ENCODE peak calls at places on chromosomes 12 and 14, in ten cellular contexts. T is mucosa of descending colon, R is mammary epithelial cell, H is tibial artery, A is IMR-90, F is vagina, Q is HepG2, K is iPS DF 6.9, D is breast epithelium, U is fibroblast of the aortic adventitia. W is an unnamed sample.

GRCh38 chr12:6426882-6427671 is 17.7 kb upstream of the CD27 start:
- DNase-seq in T (peak; percentile 80), R (no peak), H (no peak), A (no peak), F (no peak), Q (no peak), K (no peak), D (no peak), U (no peak), W (no peak)

GRCh38 chr14:84579292-84579691 is 950.7 kb upstream of the FLRT2 start:
- DNase-seq in T (no peak), R (no peak), H (no peak), A (no peak), F (no peak), Q (no peak), K (no peak), D (no peak), U (no peak), W (peak; percentile 0)

GRCh38 chr12:132887513-132888341 is at the start of gene CHFR:
- DNase-seq in T (peak; percentile 99), R (peak; percentile 97), H (peak; percentile 98), A (peak; percentile 96), F (no peak), Q (peak; percentile 94), K (peak; percentile 87), D (peak; percentile 94), U (peak; percentile 96), W (peak; percentile 96)

GRCh38 chr14:77738559-77739250 is 22.3 kb downstream of the SNW1 start:
- DNase-seq in T (no peak), R (no peak), H (no peak), A (peak; percentile 45), F (no peak), Q (no peak), K (no peak), D (no peak), U (peak; percentile 73), W (peak; percentile 66)

GRCh38 chr12:30614031-30614430 is 81.6 kb downstream of the IPO8 start:
- DNase-seq in T (no peak), R (peak; percentile 3), H (no peak), A (no peak), F (no peak), Q (no peak), K (no peak), D (no peak), U (peak; percentile 3), W (no peak)

GRCh38 chr14:77044776-77045569 is 16.5 kb upstream of the IRF2BPL start:
- DNase-seq in T (no peak), R (no peak), H (no peak), A (no peak), F (no peak), Q (peak; percentile 74), K (no peak), D (no peak), U (peak; percentile 96), W (peak; percentile 90)

GRCh38 chr14:33414041-33414440 is 475.4 kb downstream of the NPAS3 start:
- DNase-seq in T (no peak), R (no peak), H (no peak), A (no peak), F (no peak), Q (no peak), K (no peak), D (no peak), U (no peak), W (no peak)

GRCh38 chr12:55760663-55761062 is 17.7 kb downstream of the GDF11 start:
- DNase-seq in T (no peak), R (no peak), H (no peak), A (no peak), F (no peak), Q (no peak), K (no peak), D (no peak), U (no peak), W (peak; percentile 16)

GRCh38 chr12:94205738-94206310 is 57.4 kb downstream of the PLXNC1 start:
- DNase-seq in T (no peak), R (no peak), H (no peak), A (no peak), F (no peak), Q (no peak), K (no peak), D (no peak), U (no peak), W (no peak)

GRCh38 chr12:50505945-50506344 is 1.2 kb downstream of the DIP2B start:
- DNase-seq in T (no peak), R (peak; percentile 34), H (no peak), A (no peak), F (no peak), Q (no peak), K (no peak), D (no peak), U (peak; percentile 37), W (peak; percentile 15)

GRCh38 chr12:80241576-80242273 is 142.4 kb downstream of the OTOGL start:
- DNase-seq in T (no peak), R (peak; percentile 18), H (no peak), A (peak; percentile 43), F (no peak), Q (no peak), K (no peak), D (no peak), U (peak; percentile 68), W (peak; percentile 9)

GRCh38 chr14:103198429-103199140 is 75.3 kb downstream of the TNFAIP2 start:
- DNase-seq in T (no peak), R (peak; percentile 7), H (peak; percentile 62), A (peak; percentile 74), F (no peak), Q (peak; percentile 52), K (no peak), D (no peak), U (peak; percentile 92), W (peak; percentile 93)

GRCh38 chr12:6376079-6376941 is 947 bp upstream of the SCNN1A start:
- DNase-seq in T (peak; percentile 76), R (peak; percentile 90), H (peak; percentile 79), A (peak; percentile 64), F (no peak), Q (peak; percentile 64), K (no peak), D (peak; percentile 70), U (peak; percentile 78), W (peak; percentile 79)

GRCh38 chr12:48980389-48980952 is 2.3 kb downstream of the WNT1 start:
- DNase-seq in T (peak; percentile 69), R (no peak), H (no peak), A (no peak), F (no peak), Q (no peak), K (no peak), D (no peak), U (no peak), W (no peak)
- H3K4me3 ChIP-seq in T (no peak overlapping the region), R (no peak overlapping the region), H (peak overlapping the region; percentile 35), A (no peak overlapping the region), F (peak overlapping the region; percentile 37), Q (peak overlapping the region; percentile 51), K (peak overlapping the region; percentile 18), D (peak overlapping the region; percentile 42), U (no peak overlapping the region), W (no peak overlapping the region)

GRCh38 chr14:24172871-24173281 is 996 bp downstream of the REC8 start:
- DNase-seq in T (no peak), R (no peak), H (no peak), A (no peak), F (no peak), Q (no peak), K (no peak), D (no peak), U (no peak), W (no peak)

GRCh38 chr14:24167527-24168114 is 4.3 kb upstream of the REC8 start:
- DNase-seq in T (no peak), R (no peak), H (no peak), A (no peak), F (no peak), Q (no peak), K (no peak), D (no peak), U (peak; percentile 16), W (no peak)

GRCh38 chr14:24172261-24172860 is 481 bp downstream of the REC8 start:
- DNase-seq in T (no peak), R (no peak), H (no peak), A (no peak), F (no peak), Q (no peak), K (no peak), D (no peak), U (no peak), W (no peak)

GRCh38 chr14:24176599-24176998 is 4.7 kb downstream of the REC8 start:
- DNase-seq in T (no peak), R (no peak), H (no peak), A (no peak), F (no peak), Q (no peak), K (no peak), D (no peak), U (no peak), W (no peak)

GRCh38 chr14:24171422-24172260 is at the start of gene REC8:
- DNase-seq in T (peak; percentile 85), R (no peak), H (peak; percentile 81), A (no peak), F (no peak), Q (no peak), K (peak; percentile 97), D (no peak), U (no peak), W (peak; percentile 68)
- H3K4me3 ChIP-seq in T (no peak within 1 kb of the TSS), R (no peak within 1 kb of the TSS), H (peak within 1 kb of the TSS; percentile 46), A (no peak within 1 kb of the TSS), F (peak within 1 kb of the TSS; percentile 41), Q (no peak within 1 kb of the TSS), K (peak within 1 kb of the TSS; percentile 42), D (peak within 1 kb of the TSS; percentile 1), U (no peak within 1 kb of the TSS), W (peak within 1 kb of the TSS; percentile 9)

GRCh38 chr12:122729583-122730214 is 945 bp downstream of the HCAR1 start:
- DNase-seq in T (no peak), R (peak; percentile 33), H (no peak), A (no peak), F (no peak), Q (no peak), K (no peak), D (no peak), U (no peak), W (no peak)
- H3K4me3 ChIP-seq in T (no peak overlapping the region), R (peak overlapping the region; percentile 81), H (peak overlapping the region; percentile 46), A (no peak overlapping the region), F (peak overlapping the region; percentile 34), Q (peak overlapping the region; percentile 76), K (no peak overlapping the region), D (peak overlapping the region; percentile 60), U (no peak overlapping the region), W (peak overlapping the region; percentile 28)

DNA sequence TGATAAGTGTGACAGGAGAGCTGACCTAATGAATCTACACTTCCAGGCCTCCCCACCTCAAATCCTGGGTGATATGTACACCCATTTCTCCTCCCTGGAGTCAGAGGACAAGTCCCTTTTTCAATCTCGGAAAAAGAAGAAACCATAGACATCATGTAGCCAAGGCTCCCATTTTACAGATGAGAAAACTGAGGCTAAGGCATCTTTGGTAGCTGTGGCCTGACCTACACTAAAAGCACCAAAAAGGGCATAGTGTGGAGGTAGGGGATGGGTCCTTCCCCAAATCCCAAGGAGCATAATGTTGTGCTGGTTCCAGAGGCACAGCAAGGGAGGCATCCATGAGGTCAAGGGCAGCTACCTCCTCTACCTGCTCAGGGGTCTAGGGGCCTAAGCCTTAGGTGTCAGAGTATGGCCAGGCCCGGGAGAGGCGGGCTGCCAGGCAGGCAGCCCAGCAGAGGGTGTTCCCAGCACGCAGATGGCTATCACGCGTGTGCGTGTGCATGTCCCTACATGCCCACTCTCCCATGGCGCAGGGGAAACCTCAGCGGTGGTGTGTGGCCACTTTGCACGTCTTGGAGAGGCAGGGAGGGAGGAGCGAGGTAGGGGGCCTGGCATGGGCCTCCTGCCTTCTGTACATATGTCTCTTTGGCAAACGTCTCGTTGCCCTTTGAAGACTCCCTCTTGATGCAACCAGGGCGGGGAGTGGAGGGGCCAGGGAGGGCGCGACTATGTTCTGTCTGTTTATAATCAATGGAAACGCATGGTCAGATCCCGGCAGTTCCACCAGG is 2.5 kb downstream of the PGF start:
- DNase-seq in T (no peak), R (peak; percentile 65), H (no peak), A (no peak), F (no peak), Q (no peak), K (no peak), D (no peak), U (no peak), W (no peak)
- H3K4me3 ChIP-seq in T (no peak overlapping the region), R (peak overlapping the region; percentile 22), H (peak overlapping the region; percentile 69), A (no peak overlapping the region), F (peak overlapping the region; percentile 62), Q (no peak overlapping the region), K (no peak overlapping the region), D (peak overlapping the region; percentile 55), U (no peak overlapping the region), W (no peak overlapping the region)